ENCODE peak calls at places on chromosomes 2 and 18, in five cellular contexts. E, X, H, Q and U are unnamed samples.
A peak's percentile ranks its signal among the peaks of the same experiment; 100 is the strongest.

GRCh38 chr18:21458322-21458721 is 142.2 kb downstream of the ESCO1 start:
- DNase-seq in E (peak; percentile 57), X (no peak), H (no peak), Q (no peak), U (no peak)

GRCh38 chr18:12744103-12744502 is 41.3 kb downstream of the PSMG2 start:
- DNase-seq in E (no peak), X (no peak), H (peak; percentile 65), Q (peak; percentile 50), U (no peak)

GRCh38 chr18:4108016-4108415 is 347.1 kb downstream of the DLGAP1 start:
- DNase-seq in E (no peak), X (no peak), H (no peak), Q (no peak), U (no peak)

GRCh38 chr2:209977386-209978239 is 24.8 kb upstream of the RPE start:
- DNase-seq in E (no peak), X (no peak), H (peak; percentile 19), Q (peak; percentile 20), U (no peak)

GRCh38 chr2:51013870-51014526 is 17.9 kb downstream of the NRXN1 start:
- DNase-seq in E (no peak), X (no peak), H (no peak), Q (peak; percentile 0), U (no peak)

GRCh38 chr2:178871536-178871935 is 64.3 kb upstream of the TTN start:
- DNase-seq in E (no peak), X (no peak), H (no peak), Q (no peak), U (no peak)

GRCh38 chr2:73952499-73953446 is 26.1 kb downstream of the DGUOK start:
- DNase-seq in E (no peak), X (no peak), H (peak; percentile 70), Q (peak; percentile 58), U (no peak)

GRCh38 chr18:29147944-29148343 is 971.0 kb upstream of the CDH2 start:
- DNase-seq in E (no peak), X (no peak), H (peak; percentile 72), Q (peak; percentile 64), U (no peak)

GRCh38 chr2:47070920-47071824 is 83.9 kb downstream of the STPG4 start:
- DNase-seq in E (peak; percentile 83), X (peak; percentile 77), H (peak; percentile 97), Q (peak; percentile 96), U (no peak)

GRCh38 chr18:49911414-49911813 is 98.1 kb upstream of the ACAA2 start:
- DNase-seq in E (no peak), X (no peak), H (no peak), Q (no peak), U (no peak)

GRCh38 chr2:190351955-190352354 is 8.6 kb downstream of the INPP1 start:
- DNase-seq in E (no peak), X (no peak), H (no peak), Q (no peak), U (no peak)

GRCh38 chr2:46942143-46942526 is 26.5 kb upstream of the MCFD2 start:
- DNase-seq in E (no peak), X (peak; percentile 75), H (peak; percentile 18), Q (no peak), U (no peak)

GRCh38 chr2:28689764-28690163 is 61.9 kb upstream of the PPP1CB start:
- DNase-seq in E (no peak), X (no peak), H (no peak), Q (no peak), U (no peak)

GRCh38 chr2:69693472-69694450 is 48.2 kb upstream of the ANXA4 start:
- DNase-seq in E (no peak), X (peak; percentile 26), H (no peak), Q (no peak), U (no peak)

GRCh38 chr2:240564571-240565266 is 3.6 kb upstream of the RNPEPL1 start:
- DNase-seq in E (no peak), X (peak; percentile 14), H (no peak), Q (no peak), U (peak; percentile 29)
- H3K4me1 ChIP-seq in E (no peaks in the 10 kb centered on the region), X (peaks cover 56% of the 10 kb centered on the region), H (peaks cover 26% of the 10 kb centered on the region), Q (peaks cover 36% of the 10 kb centered on the region), U (peaks cover 29% of the 10 kb centered on the region)

GRCh38 chr2:30860715-30861114 is 53.5 kb upstream of the CAPN13 start:
- DNase-seq in E (no peak), X (no peak), H (no peak), Q (no peak), U (no peak)
- H3K4me3 ChIP-seq in E (no peak overlapping the region), X (no peak overlapping the region), H (no peak overlapping the region), Q (no peak overlapping the region), U (no peak overlapping the region)

GRCh38 chr2:44778671-44779476 is 162.6 kb upstream of the SIX3 start:
- DNase-seq in E (no peak), X (peak; percentile 24), H (no peak), Q (no peak), U (no peak)
- H3K27ac ChIP-seq in E (no peak overlapping the region), X (no peak overlapping the region), H (no peak overlapping the region), Q (no peak overlapping the region), U (no peak overlapping the region)

GRCh38 chr2:68230246-68231060 is 21.9 kb downstream of the PPP3R1 start:
- DNase-seq in E (no peak), X (no peak), H (peak; percentile 67), Q (peak; percentile 54), U (no peak)
- H3K4me1 ChIP-seq in E (no peaks in the 10 kb centered on the region), X (peaks cover 24% of the 10 kb centered on the region), H (peaks cover 3% of the 10 kb centered on the region), Q (peaks cover 12% of the 10 kb centered on the region), U (peaks cover 11% of the 10 kb centered on the region)

GRCh38 chr2:197198890-197199289 is 111.7 kb downstream of the ANKRD44 start:
- DNase-seq in E (peak; percentile 61), X (peak; percentile 79), H (no peak), Q (no peak), U (no peak)

GRCh38 chr2:197197808-197198409 is 112.7 kb downstream of the ANKRD44 start:
- DNase-seq in E (no peak), X (no peak), H (no peak), Q (no peak), U (no peak)

GRCh38 chr2:197200657-197201056 is 109.9 kb downstream of the ANKRD44 start:
- DNase-seq in E (no peak), X (no peak), H (no peak), Q (no peak), U (no peak)

GRCh38 chr2:197201874-197202273 is 108.7 kb downstream of the ANKRD44 start:
- DNase-seq in E (no peak), X (no peak), H (no peak), Q (no peak), U (no peak)

GRCh38 chr2:197200056-197200455 is 110.5 kb downstream of the ANKRD44 start:
- DNase-seq in E (no peak), X (no peak), H (no peak), Q (no peak), U (no peak)
- H3K4me3 ChIP-seq in E (no peak overlapping the region), X (no peak overlapping the region), H (no peak overlapping the region), Q (no peak overlapping the region), U (no peak overlapping the region)

DNA sequence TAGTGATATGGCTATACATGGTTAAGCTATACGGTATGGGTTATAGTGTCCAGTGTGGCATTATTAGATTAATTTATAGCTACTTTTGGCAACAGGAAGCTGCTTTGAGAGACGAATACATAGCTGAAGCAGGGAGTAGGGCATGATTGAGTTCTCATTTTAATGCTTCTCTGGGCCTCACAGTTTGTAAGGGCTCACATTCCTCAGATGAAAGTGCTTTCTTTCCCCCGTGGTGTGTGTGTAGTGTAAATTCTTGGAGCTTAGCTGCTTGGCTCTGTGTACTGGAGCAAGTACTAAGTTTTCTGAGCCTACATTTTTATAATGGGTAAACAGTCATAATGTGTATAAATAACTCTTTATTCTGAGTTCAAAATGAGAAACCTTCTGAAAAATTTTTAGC is 173.7 kb downstream of the PTPRM start:
- DNase-seq in E (no peak), X (no peak), H (peak; percentile 25), Q (no peak), U (no peak)
- H3K27ac ChIP-seq in E (no peak overlapping the region), X (no peak overlapping the region), H (no peak overlapping the region), Q (no peak overlapping the region), U (no peak overlapping the region)

GRCh38 chr2:172231508-172231907 is 128.8 kb upstream of the DLX2 start:
- DNase-seq in E (no peak), X (no peak), H (no peak), Q (no peak), U (no peak)
- H3K4me1 ChIP-seq in E (no peaks in the 10 kb centered on the region), X (peaks cover 32% of the 10 kb centered on the region), H (peaks cover 16% of the 10 kb centered on the region), Q (peaks cover 25% of the 10 kb centered on the region), U (peaks cover 45% of the 10 kb centered on the region)

GRCh38 chr2:124092685-124093084 is 67.6 kb downstream of the CNTNAP5 start:
- DNase-seq in E (no peak), X (no peak), H (no peak), Q (no peak), U (no peak)

GRCh38 chr2:124088621-124089020 is 63.5 kb downstream of the CNTNAP5 start:
- DNase-seq in E (no peak), X (no peak), H (no peak), Q (no peak), U (no peak)

DNA sequence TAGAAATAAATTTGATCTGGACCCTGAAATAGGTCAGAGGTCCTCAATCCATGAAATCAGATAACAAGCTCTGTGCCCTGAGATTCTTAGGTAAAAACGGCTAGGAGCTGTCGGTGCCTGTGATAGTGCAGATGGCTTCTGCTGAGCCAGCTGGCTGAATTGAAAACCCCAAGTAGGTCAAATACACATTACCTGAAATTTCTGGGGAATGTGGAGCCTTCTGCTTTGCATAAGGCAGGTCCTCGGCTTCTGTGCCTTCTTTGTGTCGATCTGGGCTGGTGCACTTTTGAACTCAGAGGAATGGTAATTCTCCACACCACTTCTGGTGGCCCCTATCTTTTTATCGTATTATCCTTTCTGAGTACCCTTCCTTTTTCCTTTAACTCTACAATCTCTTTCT is 66.6 kb downstream of the CNTNAP5 start:
- DNase-seq in E (no peak), X (no peak), H (no peak), Q (no peak), U (no peak)
- H3K4me3 ChIP-seq in E (no peak overlapping the region), X (no peak overlapping the region), H (no peak overlapping the region), Q (no peak overlapping the region), U (no peak overlapping the region)

DNA sequence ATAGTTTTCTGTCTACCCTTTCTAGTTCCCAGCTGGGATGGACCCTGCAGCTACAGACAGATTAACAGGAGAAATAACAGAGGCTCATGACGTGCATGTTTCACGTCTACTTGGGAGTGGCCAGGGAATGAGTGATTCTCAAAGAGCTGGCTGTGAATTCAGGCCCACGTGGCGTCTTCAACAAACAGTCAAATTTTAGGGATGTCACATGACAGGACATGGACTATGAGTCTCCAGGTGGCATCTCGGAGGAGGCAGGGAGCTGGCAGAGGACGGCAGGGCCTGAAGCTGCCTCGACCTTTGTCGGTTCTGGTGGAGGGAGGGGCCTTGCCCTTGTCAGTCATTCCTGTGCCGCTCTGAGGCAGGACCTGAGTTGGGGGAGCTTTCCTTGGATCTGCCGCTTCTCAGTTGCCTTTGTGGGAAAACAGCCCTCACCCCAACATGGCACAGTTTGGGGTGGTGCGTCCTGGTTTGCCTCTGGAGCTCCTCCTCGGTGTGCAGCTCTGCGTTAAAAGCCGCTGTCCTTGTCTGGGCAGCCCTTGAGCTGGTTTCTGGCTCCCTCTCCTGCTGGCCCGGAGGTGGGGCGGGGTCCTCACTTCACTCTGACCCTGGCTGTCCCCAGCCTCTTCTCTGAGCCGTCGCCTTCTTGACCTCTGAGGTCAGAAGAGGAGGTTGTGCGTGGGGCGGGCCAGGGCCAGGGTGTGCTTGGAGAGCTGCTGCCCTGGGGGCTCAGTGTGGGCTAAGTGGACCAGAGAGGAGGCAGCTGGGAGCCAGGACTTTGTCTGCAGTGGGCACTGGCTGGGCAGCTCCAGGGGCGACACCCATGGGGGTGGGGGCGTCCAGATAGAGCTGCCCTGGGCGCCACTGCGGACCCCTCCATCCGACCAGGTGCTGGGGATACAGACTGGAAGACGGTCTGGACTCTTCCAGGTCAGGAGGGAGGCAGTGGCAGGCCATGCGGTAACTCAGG is 12.1 kb upstream of the GAL3ST2 start:
- DNase-seq in E (no peak), X (no peak), H (no peak), Q (no peak), U (peak; percentile 57)
- H3K27ac ChIP-seq in E (no peak overlapping the region), X (no peak overlapping the region), H (no peak overlapping the region), Q (no peak overlapping the region), U (no peak overlapping the region)